ENCODE peak calls at places on chromosome 14, in ten cellular contexts. One of them, this sample, is unnamed.

GRCh38 chr14:90378249-90378648 is 18.6 kb upstream of the CALM1 start:
- DNase-seq in A549: no peak
- DNase-seq in esophagus muscularis mucosa: no peak
- DNase-seq in transverse colon: no peak
- DNase-seq in uterus: no peak
- DNase-seq in body of pancreas: no peak
- DNase-seq in suprapubic skin: no peak
- DNase-seq in tibial nerve: no peak
- DNase-seq in heart left ventricle: no peak
- DNase-seq in Peyer's patch: no peak
- DNase-seq in this sample: no peak

GRCh38 chr14:61568572-61569011 is 126.7 kb upstream of the HIF1A start:
- DNase-seq in suprapubic skin: no peak
- DNase-seq in body of pancreas: peak; percentile 70
- DNase-seq in tibial nerve: no peak
- DNase-seq in uterus: no peak
- DNase-seq in transverse colon: peak; percentile 69
- DNase-seq in heart left ventricle: peak; percentile 75
- DNase-seq in Peyer's patch: peak; percentile 65
- DNase-seq in A549: no peak
- DNase-seq in esophagus muscularis mucosa: no peak
- DNase-seq in this sample: no peak

GRCh38 chr14:85380891-85381290 is 149.1 kb upstream of the FLRT2 start:
- DNase-seq in suprapubic skin: no peak
- DNase-seq in Peyer's patch: no peak
- DNase-seq in heart left ventricle: no peak
- DNase-seq in uterus: no peak
- DNase-seq in A549: no peak
- DNase-seq in transverse colon: no peak
- DNase-seq in tibial nerve: no peak
- DNase-seq in body of pancreas: no peak
- DNase-seq in esophagus muscularis mucosa: no peak
- DNase-seq in this sample: no peak

GRCh38 chr14:93742761-93743160 is 45.5 kb downstream of the PRIMA1 start:
- DNase-seq in suprapubic skin: no peak
- DNase-seq in esophagus muscularis mucosa: no peak
- DNase-seq in body of pancreas: no peak
- DNase-seq in A549: no peak
- DNase-seq in transverse colon: no peak
- DNase-seq in uterus: peak; percentile 82
- DNase-seq in tibial nerve: no peak
- DNase-seq in Peyer's patch: no peak
- DNase-seq in heart left ventricle: no peak
- DNase-seq in this sample: no peak

GRCh38 chr14:104433401-104434213 is 146.0 kb upstream of the C14orf180 start:
- DNase-seq in suprapubic skin: peak; percentile 47
- DNase-seq in uterus: no peak
- DNase-seq in A549: no peak
- DNase-seq in Peyer's patch: no peak
- DNase-seq in body of pancreas: no peak
- DNase-seq in transverse colon: no peak
- DNase-seq in tibial nerve: no peak
- DNase-seq in esophagus muscularis mucosa: peak; percentile 90
- DNase-seq in heart left ventricle: peak; percentile 54
- DNase-seq in this sample: peak; percentile 82

GRCh38 chr14:78700236-78700635 is 530.1 kb downstream of the NRXN3 start:
- DNase-seq in body of pancreas: no peak
- DNase-seq in suprapubic skin: no peak
- DNase-seq in Peyer's patch: no peak
- DNase-seq in uterus: no peak
- DNase-seq in esophagus muscularis mucosa: no peak
- DNase-seq in tibial nerve: no peak
- DNase-seq in heart left ventricle: no peak
- DNase-seq in A549: no peak
- DNase-seq in transverse colon: no peak
- DNase-seq in this sample: no peak

GRCh38 chr14:58955294-58955821 is 233.1 kb upstream of the DAAM1 start:
- DNase-seq in heart left ventricle: no peak
- DNase-seq in tibial nerve: no peak
- DNase-seq in Peyer's patch: no peak
- DNase-seq in body of pancreas: no peak
- DNase-seq in suprapubic skin: no peak
- DNase-seq in transverse colon: no peak
- DNase-seq in esophagus muscularis mucosa: no peak
- DNase-seq in A549: no peak
- DNase-seq in uterus: no peak
- DNase-seq in this sample: no peak

GRCh38 chr14:22386924-22387775 is 201.9 kb downstream of the DAD1 start:
- DNase-seq in body of pancreas: peak; percentile 74
- DNase-seq in Peyer's patch: no peak
- DNase-seq in esophagus muscularis mucosa: no peak
- DNase-seq in suprapubic skin: peak; percentile 76
- DNase-seq in uterus: peak; percentile 85
- DNase-seq in heart left ventricle: no peak
- DNase-seq in A549: peak; percentile 82
- DNase-seq in transverse colon: peak; percentile 67
- DNase-seq in tibial nerve: peak; percentile 35
- DNase-seq in this sample: peak; percentile 78

GRCh38 chr14:94547726-94548125 is 13.5 kb upstream of the SERPINA4 start:
- DNase-seq in suprapubic skin: no peak
- DNase-seq in tibial nerve: no peak
- DNase-seq in body of pancreas: no peak
- DNase-seq in A549: no peak
- DNase-seq in uterus: no peak
- DNase-seq in esophagus muscularis mucosa: no peak
- DNase-seq in heart left ventricle: no peak
- DNase-seq in Peyer's patch: no peak
- DNase-seq in transverse colon: no peak
- DNase-seq in this sample: no peak

GRCh38 chr14:66495214-66496098 is 9.3 kb downstream of the CCDC196 start:
- DNase-seq in uterus: peak; percentile 46
- DNase-seq in Peyer's patch: no peak
- DNase-seq in A549: peak; percentile 40
- DNase-seq in tibial nerve: no peak
- DNase-seq in heart left ventricle: no peak
- DNase-seq in transverse colon: peak; percentile 33
- DNase-seq in esophagus muscularis mucosa: no peak
- DNase-seq in suprapubic skin: no peak
- DNase-seq in body of pancreas: peak; percentile 46
- DNase-seq in this sample: no peak

GRCh38 chr14:63524537-63525155 is 18.5 kb downstream of the PPP2R5E start:
- DNase-seq in heart left ventricle: no peak
- DNase-seq in esophagus muscularis mucosa: no peak
- DNase-seq in transverse colon: peak; percentile 80
- DNase-seq in body of pancreas: no peak
- DNase-seq in A549: no peak
- DNase-seq in uterus: no peak
- DNase-seq in suprapubic skin: no peak
- DNase-seq in tibial nerve: no peak
- DNase-seq in Peyer's patch: no peak
- DNase-seq in this sample: no peak

GRCh38 chr14:66628646-66629045 is 120.7 kb downstream of the GPHN start:
- DNase-seq in tibial nerve: no peak
- DNase-seq in suprapubic skin: no peak
- DNase-seq in Peyer's patch: no peak
- DNase-seq in A549: no peak
- DNase-seq in esophagus muscularis mucosa: no peak
- DNase-seq in heart left ventricle: no peak
- DNase-seq in transverse colon: no peak
- DNase-seq in uterus: no peak
- DNase-seq in body of pancreas: no peak
- DNase-seq in this sample: no peak

GRCh38 chr14:73728106-73729014 is 14.2 kb upstream of the PNMA1 start:
- DNase-seq in uterus: peak; percentile 85
- DNase-seq in suprapubic skin: peak; percentile 90
- DNase-seq in transverse colon: peak; percentile 94
- DNase-seq in A549: peak; percentile 87
- DNase-seq in tibial nerve: peak; percentile 76
- DNase-seq in heart left ventricle: peak; percentile 91
- DNase-seq in body of pancreas: peak; percentile 89
- DNase-seq in esophagus muscularis mucosa: peak; percentile 95
- DNase-seq in Peyer's patch: peak; percentile 90
- DNase-seq in this sample: peak; percentile 96
- TF ChIP-seq POLR2A in uterus: peak; percentile 11
- TF ChIP-seq POLR2A in suprapubic skin: no peak
- TF ChIP-seq POLR2A in transverse colon: peak; percentile 24
- TF ChIP-seq POLR2A in A549: no peak
- TF ChIP-seq POLR2A in tibial nerve: no peak
- TF ChIP-seq POLR2A in heart left ventricle: no peak
- TF ChIP-seq POLR2A in body of pancreas: no peak
- TF ChIP-seq POLR2A in esophagus muscularis mucosa: no peak
- TF ChIP-seq POLR2A in Peyer's patch: peak; percentile 31
- TF ChIP-seq POLR2A in this sample: no peak

DNA sequence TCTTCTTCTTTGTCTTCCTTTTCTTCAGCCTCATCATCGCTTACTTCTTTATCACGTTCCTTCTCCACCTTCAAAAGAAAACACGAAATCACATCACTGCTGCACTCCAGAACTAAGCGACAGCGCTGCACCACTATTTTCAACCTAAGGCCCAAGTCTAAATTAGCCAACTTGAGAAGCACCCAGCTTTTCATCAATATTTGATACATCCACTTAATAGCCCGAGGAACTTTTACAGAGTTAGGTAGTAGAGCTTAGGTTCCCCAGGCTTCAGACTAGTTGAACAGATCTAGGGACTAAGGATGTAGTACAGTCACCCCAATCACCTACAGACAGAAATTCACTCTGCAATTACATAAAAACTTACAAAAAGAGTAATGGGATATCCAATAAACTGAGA is 1.9 kb downstream of the HSP90AA1 start:
- DNase-seq in transverse colon: no peak
- DNase-seq in heart left ventricle: no peak
- DNase-seq in body of pancreas: no peak
- DNase-seq in esophagus muscularis mucosa: no peak
- DNase-seq in Peyer's patch: no peak
- DNase-seq in tibial nerve: no peak
- DNase-seq in A549: no peak
- DNase-seq in suprapubic skin: no peak
- DNase-seq in uterus: no peak
- DNase-seq in this sample: no peak
- H3K4me3 ChIP-seq in transverse colon: no peak overlapping the region
- H3K4me3 ChIP-seq in heart left ventricle: peak overlapping the region; percentile 82
- H3K4me3 ChIP-seq in body of pancreas: no peak overlapping the region
- H3K4me3 ChIP-seq in esophagus muscularis mucosa: no peak overlapping the region
- H3K4me3 ChIP-seq in Peyer's patch: no peak overlapping the region
- H3K4me3 ChIP-seq in tibial nerve: no peak overlapping the region
- H3K4me3 ChIP-seq in A549: peak overlapping the region; percentile 97
- H3K4me3 ChIP-seq in suprapubic skin: peak overlapping the region; percentile 97
- H3K4me3 ChIP-seq in uterus: no peak overlapping the region
- H3K4me3 ChIP-seq in this sample: no peak overlapping the region

DNA sequence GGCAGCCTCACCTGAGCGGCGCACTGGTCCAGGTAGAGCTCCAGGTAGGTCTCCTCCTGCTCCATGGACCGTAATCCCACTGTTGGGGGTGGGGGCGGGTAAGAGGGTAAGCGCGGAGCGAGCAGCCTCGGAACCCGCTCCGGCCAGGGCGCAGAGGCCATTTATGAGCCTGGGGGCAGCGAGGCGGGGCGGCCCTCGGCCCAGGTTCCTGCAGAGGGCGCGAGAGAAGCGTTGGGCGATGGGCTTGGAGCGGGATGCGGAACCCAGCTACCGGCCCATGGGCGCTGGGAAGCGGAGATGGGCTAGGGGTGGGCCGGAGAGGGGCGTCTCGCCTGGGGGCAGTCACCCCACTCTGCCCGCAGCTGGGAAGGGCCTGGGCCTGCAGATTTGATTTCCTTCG is at the start of gene TBPL2:
- DNase-seq in heart left ventricle: peak; percentile 62
- DNase-seq in uterus: no peak
- DNase-seq in suprapubic skin: no peak
- DNase-seq in transverse colon: no peak
- DNase-seq in body of pancreas: no peak
- DNase-seq in esophagus muscularis mucosa: peak; percentile 86
- DNase-seq in A549: no peak
- DNase-seq in tibial nerve: no peak
- DNase-seq in Peyer's patch: no peak
- DNase-seq in this sample: no peak
- TF ChIP-seq CTCF in heart left ventricle: no peak
- TF ChIP-seq CTCF in uterus: no peak
- TF ChIP-seq CTCF in suprapubic skin: no peak
- TF ChIP-seq CTCF in transverse colon: no peak
- TF ChIP-seq CTCF in body of pancreas: no peak
- TF ChIP-seq CTCF in esophagus muscularis mucosa: no peak
- TF ChIP-seq CTCF in A549: no peak
- TF ChIP-seq CTCF in tibial nerve: no peak
- TF ChIP-seq CTCF in Peyer's patch: no peak
- TF ChIP-seq CTCF in this sample: no peak

GRCh38 chr14:96390965-96391292 is 999 bp upstream of the AK7 start:
- DNase-seq in A549: no peak
- DNase-seq in suprapubic skin: no peak
- DNase-seq in esophagus muscularis mucosa: no peak
- DNase-seq in uterus: no peak
- DNase-seq in body of pancreas: no peak
- DNase-seq in Peyer's patch: no peak
- DNase-seq in tibial nerve: no peak
- DNase-seq in transverse colon: no peak
- DNase-seq in heart left ventricle: no peak
- DNase-seq in this sample: no peak

GRCh38 chr14:96393292-96393691 is 1.4 kb downstream of the AK7 start:
- DNase-seq in esophagus muscularis mucosa: peak; percentile 17
- DNase-seq in uterus: no peak
- DNase-seq in heart left ventricle: no peak
- DNase-seq in A549: no peak
- DNase-seq in tibial nerve: no peak
- DNase-seq in suprapubic skin: no peak
- DNase-seq in body of pancreas: no peak
- DNase-seq in transverse colon: no peak
- DNase-seq in Peyer's patch: no peak
- DNase-seq in this sample: no peak

GRCh38 chr14:96394047-96394815 is 2.3 kb downstream of the AK7 start:
- DNase-seq in transverse colon: no peak
- DNase-seq in A549: no peak
- DNase-seq in tibial nerve: no peak
- DNase-seq in body of pancreas: no peak
- DNase-seq in esophagus muscularis mucosa: peak; percentile 78
- DNase-seq in Peyer's patch: no peak
- DNase-seq in heart left ventricle: no peak
- DNase-seq in suprapubic skin: no peak
- DNase-seq in uterus: no peak
- DNase-seq in this sample: no peak

DNA sequence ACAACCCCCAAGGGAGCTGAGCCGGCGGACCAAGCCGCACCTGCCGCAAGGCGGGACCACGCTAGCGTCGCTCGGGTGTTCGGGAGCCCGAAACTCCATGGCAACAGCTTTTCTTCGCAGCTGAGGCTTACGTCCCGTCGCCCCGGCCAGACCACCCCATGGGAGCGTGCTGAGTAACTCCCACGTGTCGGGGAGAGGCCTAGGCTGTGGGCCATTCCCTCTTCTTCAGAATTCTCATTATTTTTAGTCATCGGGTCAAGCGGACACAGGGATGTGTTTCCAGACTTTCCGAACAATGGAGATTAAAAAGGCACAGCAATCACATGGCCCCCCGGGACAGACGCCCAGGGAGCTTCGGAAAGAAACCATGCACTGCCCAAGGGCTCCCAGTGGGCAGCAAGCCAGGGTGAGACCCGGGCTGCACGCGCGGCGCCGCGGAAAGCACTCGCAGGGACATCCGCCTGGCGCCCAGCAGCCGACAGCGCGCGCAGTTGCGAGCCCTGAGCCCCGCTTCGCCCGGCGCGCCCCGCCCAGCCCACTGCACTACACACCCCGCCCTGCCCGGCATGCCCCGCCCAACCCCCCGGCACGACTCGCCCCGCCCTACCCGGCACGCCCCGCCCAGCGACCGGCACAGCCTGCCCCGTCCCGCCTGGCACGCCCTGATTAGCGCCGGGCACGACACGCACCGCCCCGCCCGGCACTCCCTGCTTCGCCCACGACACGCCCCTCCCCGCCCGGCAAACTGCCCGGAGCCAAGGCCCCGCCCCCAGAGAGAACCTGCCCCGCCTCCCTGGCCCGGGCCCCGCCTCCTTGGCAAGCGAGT is 422 bp upstream of the AK7 start:
- DNase-seq in body of pancreas: peak; percentile 98
- DNase-seq in esophagus muscularis mucosa: peak; percentile 99
- DNase-seq in suprapubic skin: peak; percentile 98
- DNase-seq in Peyer's patch: peak; percentile 100
- DNase-seq in heart left ventricle: peak; percentile 100
- DNase-seq in A549: peak; percentile 84
- DNase-seq in uterus: peak; percentile 95
- DNase-seq in tibial nerve: peak; percentile 94
- DNase-seq in transverse colon: peak; percentile 99
- DNase-seq in this sample: peak; percentile 99
- TF ChIP-seq POLR2A in body of pancreas: peak; percentile 55
- TF ChIP-seq POLR2A in esophagus muscularis mucosa: no peak
- TF ChIP-seq POLR2A in suprapubic skin: no peak
- TF ChIP-seq POLR2A in Peyer's patch: peak; percentile 61
- TF ChIP-seq POLR2A in heart left ventricle: no peak
- TF ChIP-seq POLR2A in A549: peak; percentile 90
- TF ChIP-seq POLR2A in uterus: no peak
- TF ChIP-seq POLR2A in tibial nerve: no peak
- TF ChIP-seq POLR2A in transverse colon: peak; percentile 51
- TF ChIP-seq POLR2A in this sample: no peak